ENCODE peak calls at places on chromosomes 13 and 19, in ten cellular contexts. One of them, this sample, is unnamed.
A peak's percentile ranks its signal among the peaks of the same experiment; 100 is the strongest.

GRCh38 chr19:44341794-44342193 is 14.7 kb downstream of the ZNF112 start:
- DNase-seq in naive thymus-derived CD8-positive, alpha-beta T cell: no peak
- DNase-seq in omental fat pad: no peak
- DNase-seq in PC-3: no peak
- DNase-seq in activated T-cell treated with anti-CD3 and anti-CD28 coated beads for 1 hour: no peak
- DNase-seq in AG10803: no peak
- DNase-seq in activated naive CD8-positive, alpha-beta T cell treated with anti-CD3 and anti-CD28 coated beads, Interleukin-2, amount 50 U/mL, for 24 hours: no peak
- DNase-seq in pons: no peak
- DNase-seq in stimulated activated CD4-positive, alpha-beta T cell treated with anti-CD3 and anti-CD28 coated beads, Interleukin-12 subunit alpha, Interleukin-12 subunit beta, amount 100 ng/mL, for 4 hours: no peak
- DNase-seq in uterus: no peak
- DNase-seq in this sample: no peak

GRCh38 chr13:106527806-106528205 is 7.7 kb downstream of the EFNB2 start:
- DNase-seq in naive thymus-derived CD8-positive, alpha-beta T cell: no peak
- DNase-seq in omental fat pad: no peak
- DNase-seq in PC-3: no peak
- DNase-seq in activated T-cell treated with anti-CD3 and anti-CD28 coated beads for 1 hour: no peak
- DNase-seq in AG10803: no peak
- DNase-seq in activated naive CD8-positive, alpha-beta T cell treated with anti-CD3 and anti-CD28 coated beads, Interleukin-2, amount 50 U/mL, for 24 hours: no peak
- DNase-seq in pons: no peak
- DNase-seq in stimulated activated CD4-positive, alpha-beta T cell treated with anti-CD3 and anti-CD28 coated beads, Interleukin-12 subunit alpha, Interleukin-12 subunit beta, amount 100 ng/mL, for 4 hours: no peak
- DNase-seq in uterus: no peak
- DNase-seq in this sample: no peak

GRCh38 chr19:16542894-16543498 is 759 bp upstream of the CHERP start:
- DNase-seq in naive thymus-derived CD8-positive, alpha-beta T cell: no peak
- DNase-seq in omental fat pad: no peak
- DNase-seq in PC-3: no peak
- DNase-seq in activated T-cell treated with anti-CD3 and anti-CD28 coated beads for 1 hour: no peak
- DNase-seq in AG10803: peak; percentile 6
- DNase-seq in activated naive CD8-positive, alpha-beta T cell treated with anti-CD3 and anti-CD28 coated beads, Interleukin-2, amount 50 U/mL, for 24 hours: no peak
- DNase-seq in pons: no peak
- DNase-seq in stimulated activated CD4-positive, alpha-beta T cell treated with anti-CD3 and anti-CD28 coated beads, Interleukin-12 subunit alpha, Interleukin-12 subunit beta, amount 100 ng/mL, for 4 hours: no peak
- DNase-seq in uterus: no peak
- DNase-seq in this sample: peak; percentile 12

GRCh38 chr19:45154064-45154827 is 6.5 kb downstream of the NKPD1 start:
- DNase-seq in naive thymus-derived CD8-positive, alpha-beta T cell: no peak
- DNase-seq in omental fat pad: no peak
- DNase-seq in PC-3: peak; percentile 46
- DNase-seq in activated T-cell treated with anti-CD3 and anti-CD28 coated beads for 1 hour: no peak
- DNase-seq in AG10803: peak; percentile 50
- DNase-seq in activated naive CD8-positive, alpha-beta T cell treated with anti-CD3 and anti-CD28 coated beads, Interleukin-2, amount 50 U/mL, for 24 hours: no peak
- DNase-seq in pons: no peak
- DNase-seq in stimulated activated CD4-positive, alpha-beta T cell treated with anti-CD3 and anti-CD28 coated beads, Interleukin-12 subunit alpha, Interleukin-12 subunit beta, amount 100 ng/mL, for 4 hours: no peak
- DNase-seq in uterus: no peak
- DNase-seq in this sample: peak; percentile 96

GRCh38 chr13:30158774-30159445 is 148.4 kb downstream of the KATNAL1 start:
- DNase-seq in naive thymus-derived CD8-positive, alpha-beta T cell: no peak
- DNase-seq in omental fat pad: no peak
- DNase-seq in PC-3: peak; percentile 35
- DNase-seq in activated T-cell treated with anti-CD3 and anti-CD28 coated beads for 1 hour: no peak
- DNase-seq in AG10803: peak; percentile 92
- DNase-seq in activated naive CD8-positive, alpha-beta T cell treated with anti-CD3 and anti-CD28 coated beads, Interleukin-2, amount 50 U/mL, for 24 hours: no peak
- DNase-seq in pons: peak; percentile 34
- DNase-seq in stimulated activated CD4-positive, alpha-beta T cell treated with anti-CD3 and anti-CD28 coated beads, Interleukin-12 subunit alpha, Interleukin-12 subunit beta, amount 100 ng/mL, for 4 hours: no peak
- DNase-seq in uterus: peak; percentile 55
- DNase-seq in this sample: peak; percentile 91

GRCh38 chr13:47310376-47310775 is 413.5 kb upstream of the HTR2A start:
- DNase-seq in naive thymus-derived CD8-positive, alpha-beta T cell: no peak
- DNase-seq in omental fat pad: no peak
- DNase-seq in PC-3: no peak
- DNase-seq in activated T-cell treated with anti-CD3 and anti-CD28 coated beads for 1 hour: no peak
- DNase-seq in AG10803: no peak
- DNase-seq in activated naive CD8-positive, alpha-beta T cell treated with anti-CD3 and anti-CD28 coated beads, Interleukin-2, amount 50 U/mL, for 24 hours: no peak
- DNase-seq in pons: no peak
- DNase-seq in stimulated activated CD4-positive, alpha-beta T cell treated with anti-CD3 and anti-CD28 coated beads, Interleukin-12 subunit alpha, Interleukin-12 subunit beta, amount 100 ng/mL, for 4 hours: no peak
- DNase-seq in uterus: no peak
- DNase-seq in this sample: no peak

GRCh38 chr13:73825143-73825542 is 309.1 kb downstream of the KLF12 start:
- DNase-seq in naive thymus-derived CD8-positive, alpha-beta T cell: no peak
- DNase-seq in omental fat pad: no peak
- DNase-seq in PC-3: no peak
- DNase-seq in activated T-cell treated with anti-CD3 and anti-CD28 coated beads for 1 hour: no peak
- DNase-seq in AG10803: no peak
- DNase-seq in activated naive CD8-positive, alpha-beta T cell treated with anti-CD3 and anti-CD28 coated beads, Interleukin-2, amount 50 U/mL, for 24 hours: no peak
- DNase-seq in pons: no peak
- DNase-seq in stimulated activated CD4-positive, alpha-beta T cell treated with anti-CD3 and anti-CD28 coated beads, Interleukin-12 subunit alpha, Interleukin-12 subunit beta, amount 100 ng/mL, for 4 hours: no peak
- DNase-seq in uterus: no peak
- DNase-seq in this sample: no peak

GRCh38 chr19:50794074-50794777 is 4.0 kb downstream of the ACP4 start:
- DNase-seq in naive thymus-derived CD8-positive, alpha-beta T cell: no peak
- DNase-seq in omental fat pad: no peak
- DNase-seq in PC-3: peak; percentile 62
- DNase-seq in activated T-cell treated with anti-CD3 and anti-CD28 coated beads for 1 hour: no peak
- DNase-seq in AG10803: no peak
- DNase-seq in activated naive CD8-positive, alpha-beta T cell treated with anti-CD3 and anti-CD28 coated beads, Interleukin-2, amount 50 U/mL, for 24 hours: no peak
- DNase-seq in pons: no peak
- DNase-seq in stimulated activated CD4-positive, alpha-beta T cell treated with anti-CD3 and anti-CD28 coated beads, Interleukin-12 subunit alpha, Interleukin-12 subunit beta, amount 100 ng/mL, for 4 hours: peak; percentile 39
- DNase-seq in uterus: no peak
- DNase-seq in this sample: peak; percentile 27

GRCh38 chr13:76944457-76944856 is 3.9 kb upstream of the ACOD1 start:
- DNase-seq in naive thymus-derived CD8-positive, alpha-beta T cell: no peak
- DNase-seq in omental fat pad: no peak
- DNase-seq in PC-3: peak; percentile 69
- DNase-seq in activated T-cell treated with anti-CD3 and anti-CD28 coated beads for 1 hour: no peak
- DNase-seq in AG10803: peak; percentile 58
- DNase-seq in activated naive CD8-positive, alpha-beta T cell treated with anti-CD3 and anti-CD28 coated beads, Interleukin-2, amount 50 U/mL, for 24 hours: no peak
- DNase-seq in pons: no peak
- DNase-seq in stimulated activated CD4-positive, alpha-beta T cell treated with anti-CD3 and anti-CD28 coated beads, Interleukin-12 subunit alpha, Interleukin-12 subunit beta, amount 100 ng/mL, for 4 hours: no peak
- DNase-seq in uterus: no peak
- DNase-seq in this sample: peak; percentile 81

GRCh38 chr19:18373407-18373891 is 12.5 kb upstream of the GDF15 start:
- DNase-seq in naive thymus-derived CD8-positive, alpha-beta T cell: no peak
- DNase-seq in omental fat pad: no peak
- DNase-seq in PC-3: no peak
- DNase-seq in activated T-cell treated with anti-CD3 and anti-CD28 coated beads for 1 hour: no peak
- DNase-seq in AG10803: no peak
- DNase-seq in activated naive CD8-positive, alpha-beta T cell treated with anti-CD3 and anti-CD28 coated beads, Interleukin-2, amount 50 U/mL, for 24 hours: no peak
- DNase-seq in pons: no peak
- DNase-seq in stimulated activated CD4-positive, alpha-beta T cell treated with anti-CD3 and anti-CD28 coated beads, Interleukin-12 subunit alpha, Interleukin-12 subunit beta, amount 100 ng/mL, for 4 hours: no peak
- DNase-seq in uterus: no peak
- DNase-seq in this sample: no peak

GRCh38 chr19:1211494-1212234 is 6.1 kb downstream of the STK11 start:
- DNase-seq in naive thymus-derived CD8-positive, alpha-beta T cell: no peak
- DNase-seq in omental fat pad: no peak
- DNase-seq in PC-3: no peak
- DNase-seq in activated T-cell treated with anti-CD3 and anti-CD28 coated beads for 1 hour: no peak
- DNase-seq in AG10803: no peak
- DNase-seq in activated naive CD8-positive, alpha-beta T cell treated with anti-CD3 and anti-CD28 coated beads, Interleukin-2, amount 50 U/mL, for 24 hours: no peak
- DNase-seq in pons: no peak
- DNase-seq in stimulated activated CD4-positive, alpha-beta T cell treated with anti-CD3 and anti-CD28 coated beads, Interleukin-12 subunit alpha, Interleukin-12 subunit beta, amount 100 ng/mL, for 4 hours: no peak
- DNase-seq in uterus: peak; percentile 76
- DNase-seq in this sample: peak; percentile 86

GRCh38 chr19:6023085-6023682 is 45.2 kb upstream of the RANBP3 start:
- DNase-seq in naive thymus-derived CD8-positive, alpha-beta T cell: no peak
- DNase-seq in omental fat pad: no peak
- DNase-seq in PC-3: peak; percentile 64
- DNase-seq in activated T-cell treated with anti-CD3 and anti-CD28 coated beads for 1 hour: no peak
- DNase-seq in AG10803: peak; percentile 59
- DNase-seq in activated naive CD8-positive, alpha-beta T cell treated with anti-CD3 and anti-CD28 coated beads, Interleukin-2, amount 50 U/mL, for 24 hours: no peak
- DNase-seq in pons: no peak
- DNase-seq in stimulated activated CD4-positive, alpha-beta T cell treated with anti-CD3 and anti-CD28 coated beads, Interleukin-12 subunit alpha, Interleukin-12 subunit beta, amount 100 ng/mL, for 4 hours: no peak
- DNase-seq in uterus: peak; percentile 45
- DNase-seq in this sample: peak; percentile 68

GRCh38 chr19:45440259-45440638 is 16.5 kb upstream of the ERCC1 start:
- DNase-seq in naive thymus-derived CD8-positive, alpha-beta T cell: no peak
- DNase-seq in omental fat pad: no peak
- DNase-seq in PC-3: no peak
- DNase-seq in activated T-cell treated with anti-CD3 and anti-CD28 coated beads for 1 hour: no peak
- DNase-seq in AG10803: no peak
- DNase-seq in activated naive CD8-positive, alpha-beta T cell treated with anti-CD3 and anti-CD28 coated beads, Interleukin-2, amount 50 U/mL, for 24 hours: no peak
- DNase-seq in pons: no peak
- DNase-seq in stimulated activated CD4-positive, alpha-beta T cell treated with anti-CD3 and anti-CD28 coated beads, Interleukin-12 subunit alpha, Interleukin-12 subunit beta, amount 100 ng/mL, for 4 hours: no peak
- DNase-seq in uterus: no peak
- DNase-seq in this sample: no peak

GRCh38 chr13:103104340-103104739 is 38.1 kb upstream of the SLC10A2 start:
- DNase-seq in naive thymus-derived CD8-positive, alpha-beta T cell: no peak
- DNase-seq in omental fat pad: no peak
- DNase-seq in PC-3: no peak
- DNase-seq in activated T-cell treated with anti-CD3 and anti-CD28 coated beads for 1 hour: no peak
- DNase-seq in AG10803: no peak
- DNase-seq in activated naive CD8-positive, alpha-beta T cell treated with anti-CD3 and anti-CD28 coated beads, Interleukin-2, amount 50 U/mL, for 24 hours: no peak
- DNase-seq in pons: no peak
- DNase-seq in stimulated activated CD4-positive, alpha-beta T cell treated with anti-CD3 and anti-CD28 coated beads, Interleukin-12 subunit alpha, Interleukin-12 subunit beta, amount 100 ng/mL, for 4 hours: no peak
- DNase-seq in uterus: no peak
- DNase-seq in this sample: no peak

GRCh38 chr19:10871711-10872550 is 578 bp downstream of the CARM1 start:
- DNase-seq in naive thymus-derived CD8-positive, alpha-beta T cell: no peak
- DNase-seq in omental fat pad: no peak
- DNase-seq in PC-3: peak; percentile 19
- DNase-seq in activated T-cell treated with anti-CD3 and anti-CD28 coated beads for 1 hour: peak; percentile 11
- DNase-seq in AG10803: no peak
- DNase-seq in activated naive CD8-positive, alpha-beta T cell treated with anti-CD3 and anti-CD28 coated beads, Interleukin-2, amount 50 U/mL, for 24 hours: peak; percentile 57
- DNase-seq in pons: no peak
- DNase-seq in stimulated activated CD4-positive, alpha-beta T cell treated with anti-CD3 and anti-CD28 coated beads, Interleukin-12 subunit alpha, Interleukin-12 subunit beta, amount 100 ng/mL, for 4 hours: peak; percentile 42
- DNase-seq in uterus: peak; percentile 66
- DNase-seq in this sample: no peak

GRCh38 chr19:46620716-46621115 is 4.2 kb downstream of the PTGIR start:
- DNase-seq in naive thymus-derived CD8-positive, alpha-beta T cell: no peak
- DNase-seq in omental fat pad: no peak
- DNase-seq in PC-3: no peak
- DNase-seq in activated T-cell treated with anti-CD3 and anti-CD28 coated beads for 1 hour: no peak
- DNase-seq in AG10803: peak; percentile 66
- DNase-seq in activated naive CD8-positive, alpha-beta T cell treated with anti-CD3 and anti-CD28 coated beads, Interleukin-2, amount 50 U/mL, for 24 hours: no peak
- DNase-seq in pons: no peak
- DNase-seq in stimulated activated CD4-positive, alpha-beta T cell treated with anti-CD3 and anti-CD28 coated beads, Interleukin-12 subunit alpha, Interleukin-12 subunit beta, amount 100 ng/mL, for 4 hours: no peak
- DNase-seq in uterus: no peak
- DNase-seq in this sample: peak; percentile 63

GRCh38 chr19:31164666-31165265 is 184.5 kb downstream of the TSHZ3 start:
- DNase-seq in naive thymus-derived CD8-positive, alpha-beta T cell: no peak
- DNase-seq in omental fat pad: no peak
- DNase-seq in PC-3: no peak
- DNase-seq in activated T-cell treated with anti-CD3 and anti-CD28 coated beads for 1 hour: no peak
- DNase-seq in AG10803: no peak
- DNase-seq in activated naive CD8-positive, alpha-beta T cell treated with anti-CD3 and anti-CD28 coated beads, Interleukin-2, amount 50 U/mL, for 24 hours: no peak
- DNase-seq in pons: no peak
- DNase-seq in stimulated activated CD4-positive, alpha-beta T cell treated with anti-CD3 and anti-CD28 coated beads, Interleukin-12 subunit alpha, Interleukin-12 subunit beta, amount 100 ng/mL, for 4 hours: no peak
- DNase-seq in uterus: no peak
- DNase-seq in this sample: no peak

GRCh38 chr13:46571189-46571901 is 18.4 kb downstream of the LRCH1 start:
- DNase-seq in naive thymus-derived CD8-positive, alpha-beta T cell: no peak
- DNase-seq in omental fat pad: no peak
- DNase-seq in PC-3: no peak
- DNase-seq in activated T-cell treated with anti-CD3 and anti-CD28 coated beads for 1 hour: no peak
- DNase-seq in AG10803: peak; percentile 77
- DNase-seq in activated naive CD8-positive, alpha-beta T cell treated with anti-CD3 and anti-CD28 coated beads, Interleukin-2, amount 50 U/mL, for 24 hours: no peak
- DNase-seq in pons: no peak
- DNase-seq in stimulated activated CD4-positive, alpha-beta T cell treated with anti-CD3 and anti-CD28 coated beads, Interleukin-12 subunit alpha, Interleukin-12 subunit beta, amount 100 ng/mL, for 4 hours: no peak
- DNase-seq in uterus: no peak
- DNase-seq in this sample: peak; percentile 25

GRCh38 chr13:91078093-91078679 is 269.3 kb upstream of the MIR17HG start:
- DNase-seq in naive thymus-derived CD8-positive, alpha-beta T cell: no peak
- DNase-seq in omental fat pad: no peak
- DNase-seq in PC-3: peak; percentile 21
- DNase-seq in activated T-cell treated with anti-CD3 and anti-CD28 coated beads for 1 hour: no peak
- DNase-seq in AG10803: no peak
- DNase-seq in activated naive CD8-positive, alpha-beta T cell treated with anti-CD3 and anti-CD28 coated beads, Interleukin-2, amount 50 U/mL, for 24 hours: no peak
- DNase-seq in pons: peak; percentile 9
- DNase-seq in stimulated activated CD4-positive, alpha-beta T cell treated with anti-CD3 and anti-CD28 coated beads, Interleukin-12 subunit alpha, Interleukin-12 subunit beta, amount 100 ng/mL, for 4 hours: no peak
- DNase-seq in uterus: no peak
- DNase-seq in this sample: no peak

GRCh38 chr19:1833540-1833939 is 14.7 kb downstream of the REXO1 start:
- DNase-seq in naive thymus-derived CD8-positive, alpha-beta T cell: no peak
- DNase-seq in omental fat pad: no peak
- DNase-seq in PC-3: no peak
- DNase-seq in activated T-cell treated with anti-CD3 and anti-CD28 coated beads for 1 hour: no peak
- DNase-seq in AG10803: no peak
- DNase-seq in activated naive CD8-positive, alpha-beta T cell treated with anti-CD3 and anti-CD28 coated beads, Interleukin-2, amount 50 U/mL, for 24 hours: no peak
- DNase-seq in pons: no peak
- DNase-seq in stimulated activated CD4-positive, alpha-beta T cell treated with anti-CD3 and anti-CD28 coated beads, Interleukin-12 subunit alpha, Interleukin-12 subunit beta, amount 100 ng/mL, for 4 hours: no peak
- DNase-seq in uterus: no peak
- DNase-seq in this sample: no peak

GRCh38 chr13:106744516-106744915 is 176.6 kb upstream of the ARGLU1 start:
- DNase-seq in naive thymus-derived CD8-positive, alpha-beta T cell: no peak
- DNase-seq in omental fat pad: no peak
- DNase-seq in PC-3: no peak
- DNase-seq in activated T-cell treated with anti-CD3 and anti-CD28 coated beads for 1 hour: no peak
- DNase-seq in AG10803: no peak
- DNase-seq in activated naive CD8-positive, alpha-beta T cell treated with anti-CD3 and anti-CD28 coated beads, Interleukin-2, amount 50 U/mL, for 24 hours: no peak
- DNase-seq in pons: no peak
- DNase-seq in stimulated activated CD4-positive, alpha-beta T cell treated with anti-CD3 and anti-CD28 coated beads, Interleukin-12 subunit alpha, Interleukin-12 subunit beta, amount 100 ng/mL, for 4 hours: no peak
- DNase-seq in uterus: no peak
- DNase-seq in this sample: no peak

GRCh38 chr13:43895940-43896339 is 16.2 kb downstream of the LACC1 start:
- DNase-seq in naive thymus-derived CD8-positive, alpha-beta T cell: no peak
- DNase-seq in omental fat pad: no peak
- DNase-seq in PC-3: no peak
- DNase-seq in activated T-cell treated with anti-CD3 and anti-CD28 coated beads for 1 hour: no peak
- DNase-seq in AG10803: peak; percentile 17
- DNase-seq in activated naive CD8-positive, alpha-beta T cell treated with anti-CD3 and anti-CD28 coated beads, Interleukin-2, amount 50 U/mL, for 24 hours: no peak
- DNase-seq in pons: no peak
- DNase-seq in stimulated activated CD4-positive, alpha-beta T cell treated with anti-CD3 and anti-CD28 coated beads, Interleukin-12 subunit alpha, Interleukin-12 subunit beta, amount 100 ng/mL, for 4 hours: no peak
- DNase-seq in uterus: no peak
- DNase-seq in this sample: no peak

GRCh38 chr19:389246-389934 is 19.6 kb downstream of the C2CD4C start:
- DNase-seq in naive thymus-derived CD8-positive, alpha-beta T cell: peak; percentile 44
- DNase-seq in omental fat pad: peak; percentile 12
- DNase-seq in PC-3: no peak
- DNase-seq in activated T-cell treated with anti-CD3 and anti-CD28 coated beads for 1 hour: no peak
- DNase-seq in AG10803: peak; percentile 20
- DNase-seq in activated naive CD8-positive, alpha-beta T cell treated with anti-CD3 and anti-CD28 coated beads, Interleukin-2, amount 50 U/mL, for 24 hours: no peak
- DNase-seq in pons: no peak
- DNase-seq in stimulated activated CD4-positive, alpha-beta T cell treated with anti-CD3 and anti-CD28 coated beads, Interleukin-12 subunit alpha, Interleukin-12 subunit beta, amount 100 ng/mL, for 4 hours: no peak
- DNase-seq in uterus: no peak
- DNase-seq in this sample: no peak

GRCh38 chr13:45412274-45413049 is 5.7 kb downstream of the SLC25A30 start:
- DNase-seq in naive thymus-derived CD8-positive, alpha-beta T cell: no peak
- DNase-seq in omental fat pad: no peak
- DNase-seq in PC-3: peak; percentile 16
- DNase-seq in activated T-cell treated with anti-CD3 and anti-CD28 coated beads for 1 hour: no peak
- DNase-seq in AG10803: no peak
- DNase-seq in activated naive CD8-positive, alpha-beta T cell treated with anti-CD3 and anti-CD28 coated beads, Interleukin-2, amount 50 U/mL, for 24 hours: no peak
- DNase-seq in pons: no peak
- DNase-seq in stimulated activated CD4-positive, alpha-beta T cell treated with anti-CD3 and anti-CD28 coated beads, Interleukin-12 subunit alpha, Interleukin-12 subunit beta, amount 100 ng/mL, for 4 hours: no peak
- DNase-seq in uterus: no peak
- DNase-seq in this sample: no peak

GRCh38 chr13:62875118-62875640 is 1459.5 kb upstream of the PCDH20 start:
- DNase-seq in naive thymus-derived CD8-positive, alpha-beta T cell: no peak
- DNase-seq in omental fat pad: no peak
- DNase-seq in PC-3: peak; percentile 2
- DNase-seq in activated T-cell treated with anti-CD3 and anti-CD28 coated beads for 1 hour: no peak
- DNase-seq in AG10803: no peak
- DNase-seq in activated naive CD8-positive, alpha-beta T cell treated with anti-CD3 and anti-CD28 coated beads, Interleukin-2, amount 50 U/mL, for 24 hours: no peak
- DNase-seq in pons: no peak
- DNase-seq in stimulated activated CD4-positive, alpha-beta T cell treated with anti-CD3 and anti-CD28 coated beads, Interleukin-12 subunit alpha, Interleukin-12 subunit beta, amount 100 ng/mL, for 4 hours: no peak
- DNase-seq in uterus: no peak
- DNase-seq in this sample: peak; percentile 25

GRCh38 chr13:42991892-42992584 is at the start of gene EPSTI1:
- DNase-seq in naive thymus-derived CD8-positive, alpha-beta T cell: peak; percentile 84
- DNase-seq in omental fat pad: peak; percentile 50
- DNase-seq in PC-3: peak; percentile 7
- DNase-seq in activated T-cell treated with anti-CD3 and anti-CD28 coated beads for 1 hour: peak; percentile 64
- DNase-seq in AG10803: peak; percentile 65
- DNase-seq in activated naive CD8-positive, alpha-beta T cell treated with anti-CD3 and anti-CD28 coated beads, Interleukin-2, amount 50 U/mL, for 24 hours: peak; percentile 72
- DNase-seq in pons: peak; percentile 47
- DNase-seq in stimulated activated CD4-positive, alpha-beta T cell treated with anti-CD3 and anti-CD28 coated beads, Interleukin-12 subunit alpha, Interleukin-12 subunit beta, amount 100 ng/mL, for 4 hours: peak; percentile 63
- DNase-seq in uterus: peak; percentile 63
- DNase-seq in this sample: peak; percentile 68

GRCh38 chr19:42068361-42068755 is 1.6 kb downstream of the GRIK5 start:
- DNase-seq in naive thymus-derived CD8-positive, alpha-beta T cell: no peak
- DNase-seq in omental fat pad: no peak
- DNase-seq in PC-3: no peak
- DNase-seq in activated T-cell treated with anti-CD3 and anti-CD28 coated beads for 1 hour: no peak
- DNase-seq in AG10803: no peak
- DNase-seq in activated naive CD8-positive, alpha-beta T cell treated with anti-CD3 and anti-CD28 coated beads, Interleukin-2, amount 50 U/mL, for 24 hours: no peak
- DNase-seq in pons: no peak
- DNase-seq in stimulated activated CD4-positive, alpha-beta T cell treated with anti-CD3 and anti-CD28 coated beads, Interleukin-12 subunit alpha, Interleukin-12 subunit beta, amount 100 ng/mL, for 4 hours: no peak
- DNase-seq in uterus: no peak
- DNase-seq in this sample: no peak